ENCODE peak calls at places on chromosomes 6 and 20, in five cellular contexts. One of them, this sample, is unnamed.

GRCh38 chr6:35319346-35320030 is 21.9 kb downstream of the DEF6 start:
- DNase-seq in choroid plexus epithelial cell: no peak
- DNase-seq in cerebellum: no peak
- DNase-seq in substantia nigra: no peak
- DNase-seq in stimulated activated CD4-positive, alpha-beta T cell treated with anti-CD3 and anti-CD28 coated beads, Interleukin-4, amount 100 ng/mL, for 4 hours: no peak
- DNase-seq in this sample: no peak

GRCh38 chr20:17651761-17652388 is 30.2 kb downstream of the RRBP1 start:
- DNase-seq in stimulated activated CD4-positive, alpha-beta T cell treated with anti-CD3 and anti-CD28 coated beads, Interleukin-4, amount 100 ng/mL, for 4 hours: no peak
- DNase-seq in substantia nigra: no peak
- DNase-seq in choroid plexus epithelial cell: no peak
- DNase-seq in cerebellum: no peak
- DNase-seq in this sample: no peak

GRCh38 chr6:145836170-145836569 is 21.6 kb upstream of the FBXO30 start:
- DNase-seq in substantia nigra: no peak
- DNase-seq in choroid plexus epithelial cell: peak
- DNase-seq in stimulated activated CD4-positive, alpha-beta T cell treated with anti-CD3 and anti-CD28 coated beads, Interleukin-4, amount 100 ng/mL, for 4 hours: no peak
- DNase-seq in cerebellum: no peak
- DNase-seq in this sample: no peak

GRCh38 chr6:118284736-118285360 is 263.2 kb upstream of the PLN start:
- DNase-seq in choroid plexus epithelial cell: peak
- DNase-seq in substantia nigra: no peak
- DNase-seq in stimulated activated CD4-positive, alpha-beta T cell treated with anti-CD3 and anti-CD28 coated beads, Interleukin-4, amount 100 ng/mL, for 4 hours: no peak
- DNase-seq in cerebellum: peak
- DNase-seq in this sample: no peak

GRCh38 chr20:14644698-14645097 is 307.3 kb upstream of the FLRT3 start:
- DNase-seq in cerebellum: no peak
- DNase-seq in stimulated activated CD4-positive, alpha-beta T cell treated with anti-CD3 and anti-CD28 coated beads, Interleukin-4, amount 100 ng/mL, for 4 hours: no peak
- DNase-seq in substantia nigra: no peak
- DNase-seq in choroid plexus epithelial cell: no peak
- DNase-seq in this sample: no peak

GRCh38 chr6:11272491-11273192 is 40.2 kb upstream of the NEDD9 start:
- DNase-seq in choroid plexus epithelial cell: no peak
- DNase-seq in cerebellum: no peak
- DNase-seq in stimulated activated CD4-positive, alpha-beta T cell treated with anti-CD3 and anti-CD28 coated beads, Interleukin-4, amount 100 ng/mL, for 4 hours: no peak
- DNase-seq in substantia nigra: no peak
- DNase-seq in this sample: no peak

GRCh38 chr6:38432479-38432878 is 207.2 kb downstream of the BTBD9 start:
- DNase-seq in choroid plexus epithelial cell: peak
- DNase-seq in cerebellum: no peak
- DNase-seq in substantia nigra: no peak
- DNase-seq in stimulated activated CD4-positive, alpha-beta T cell treated with anti-CD3 and anti-CD28 coated beads, Interleukin-4, amount 100 ng/mL, for 4 hours: no peak
- DNase-seq in this sample: no peak

GRCh38 chr20:49863666-49864065 is 51.0 kb downstream of the SLC9A8 start:
- DNase-seq in cerebellum: peak
- DNase-seq in substantia nigra: no peak
- DNase-seq in stimulated activated CD4-positive, alpha-beta T cell treated with anti-CD3 and anti-CD28 coated beads, Interleukin-4, amount 100 ng/mL, for 4 hours: no peak
- DNase-seq in choroid plexus epithelial cell: no peak
- DNase-seq in this sample: no peak

GRCh38 chr20:58449703-58450138 is 60.7 kb downstream of the VAPB start:
- DNase-seq in substantia nigra: no peak
- DNase-seq in cerebellum: peak
- DNase-seq in stimulated activated CD4-positive, alpha-beta T cell treated with anti-CD3 and anti-CD28 coated beads, Interleukin-4, amount 100 ng/mL, for 4 hours: no peak
- DNase-seq in choroid plexus epithelial cell: no peak
- DNase-seq in this sample: no peak

GRCh38 chr6:141513830-141514229 is 618.9 kb upstream of the GJE1 start:
- DNase-seq in stimulated activated CD4-positive, alpha-beta T cell treated with anti-CD3 and anti-CD28 coated beads, Interleukin-4, amount 100 ng/mL, for 4 hours: no peak
- DNase-seq in cerebellum: no peak
- DNase-seq in choroid plexus epithelial cell: peak
- DNase-seq in substantia nigra: no peak
- DNase-seq in this sample: no peak

GRCh38 chr6:121205569-121205968 is 128.7 kb downstream of the TBC1D32 start:
- DNase-seq in substantia nigra: no peak
- DNase-seq in stimulated activated CD4-positive, alpha-beta T cell treated with anti-CD3 and anti-CD28 coated beads, Interleukin-4, amount 100 ng/mL, for 4 hours: no peak
- DNase-seq in cerebellum: no peak
- DNase-seq in choroid plexus epithelial cell: no peak
- DNase-seq in this sample: no peak

GRCh38 chr6:111589366-111589765 is 16.3 kb downstream of the TRAF3IP2 start:
- DNase-seq in choroid plexus epithelial cell: peak
- DNase-seq in substantia nigra: no peak
- DNase-seq in cerebellum: no peak
- DNase-seq in stimulated activated CD4-positive, alpha-beta T cell treated with anti-CD3 and anti-CD28 coated beads, Interleukin-4, amount 100 ng/mL, for 4 hours: no peak
- DNase-seq in this sample: no peak

GRCh38 chr20:50588034-50588736 is 78.0 kb downstream of the PTPN1 start:
- DNase-seq in stimulated activated CD4-positive, alpha-beta T cell treated with anti-CD3 and anti-CD28 coated beads, Interleukin-4, amount 100 ng/mL, for 4 hours: peak
- DNase-seq in cerebellum: peak
- DNase-seq in choroid plexus epithelial cell: peak
- DNase-seq in substantia nigra: no peak
- DNase-seq in this sample: peak

GRCh38 chr6:42197574-42198362 is 3.0 kb upstream of the GUCA1B start:
- DNase-seq in substantia nigra: no peak
- DNase-seq in stimulated activated CD4-positive, alpha-beta T cell treated with anti-CD3 and anti-CD28 coated beads, Interleukin-4, amount 100 ng/mL, for 4 hours: no peak
- DNase-seq in choroid plexus epithelial cell: peak
- DNase-seq in cerebellum: no peak
- DNase-seq in this sample: no peak

GRCh38 chr6:135146160-135146920 is 34.8 kb upstream of the MYB start:
- DNase-seq in choroid plexus epithelial cell: peak
- DNase-seq in stimulated activated CD4-positive, alpha-beta T cell treated with anti-CD3 and anti-CD28 coated beads, Interleukin-4, amount 100 ng/mL, for 4 hours: no peak
- DNase-seq in cerebellum: no peak
- DNase-seq in substantia nigra: no peak
- DNase-seq in this sample: no peak

GRCh38 chr6:152932865-152933264 is 50.0 kb downstream of the FBXO5 start:
- DNase-seq in substantia nigra: no peak
- DNase-seq in stimulated activated CD4-positive, alpha-beta T cell treated with anti-CD3 and anti-CD28 coated beads, Interleukin-4, amount 100 ng/mL, for 4 hours: no peak
- DNase-seq in choroid plexus epithelial cell: no peak
- DNase-seq in cerebellum: no peak
- DNase-seq in this sample: no peak

GRCh38 chr6:29720863-29721262 is 2.4 kb upstream of the HLA-F start:
- DNase-seq in cerebellum: no peak
- DNase-seq in stimulated activated CD4-positive, alpha-beta T cell treated with anti-CD3 and anti-CD28 coated beads, Interleukin-4, amount 100 ng/mL, for 4 hours: no peak
- DNase-seq in substantia nigra: no peak
- DNase-seq in choroid plexus epithelial cell: no peak
- DNase-seq in this sample: no peak

GRCh38 chr20:3753098-3753497 is 14.5 kb downstream of the ADISSP start:
- DNase-seq in cerebellum: peak
- DNase-seq in substantia nigra: no peak
- DNase-seq in stimulated activated CD4-positive, alpha-beta T cell treated with anti-CD3 and anti-CD28 coated beads, Interleukin-4, amount 100 ng/mL, for 4 hours: peak
- DNase-seq in choroid plexus epithelial cell: peak
- DNase-seq in this sample: peak

GRCh38 chr6:166769648-166770047 is 142.6 kb upstream of the RPS6KA2 start:
- DNase-seq in choroid plexus epithelial cell: no peak
- DNase-seq in cerebellum: no peak
- DNase-seq in stimulated activated CD4-positive, alpha-beta T cell treated with anti-CD3 and anti-CD28 coated beads, Interleukin-4, amount 100 ng/mL, for 4 hours: no peak
- DNase-seq in substantia nigra: no peak
- DNase-seq in this sample: peak

GRCh38 chr6:32189082-32189741 is 790 bp downstream of the PBX2 start:
- DNase-seq in stimulated activated CD4-positive, alpha-beta T cell treated with anti-CD3 and anti-CD28 coated beads, Interleukin-4, amount 100 ng/mL, for 4 hours: no peak
- DNase-seq in substantia nigra: no peak
- DNase-seq in cerebellum: no peak
- DNase-seq in choroid plexus epithelial cell: no peak
- DNase-seq in this sample: no peak

GRCh38 chr20:5400164-5400762 is 83.5 kb upstream of the PROKR2 start:
- DNase-seq in cerebellum: no peak
- DNase-seq in stimulated activated CD4-positive, alpha-beta T cell treated with anti-CD3 and anti-CD28 coated beads, Interleukin-4, amount 100 ng/mL, for 4 hours: no peak
- DNase-seq in substantia nigra: no peak
- DNase-seq in choroid plexus epithelial cell: peak
- DNase-seq in this sample: peak

GRCh38 chr6:109471105-109471810 is 11.8 kb downstream of the ZBTB24 start:
- DNase-seq in cerebellum: no peak
- DNase-seq in choroid plexus epithelial cell: no peak
- DNase-seq in substantia nigra: no peak
- DNase-seq in stimulated activated CD4-positive, alpha-beta T cell treated with anti-CD3 and anti-CD28 coated beads, Interleukin-4, amount 100 ng/mL, for 4 hours: no peak
- DNase-seq in this sample: peak

GRCh38 chr6:35737413-35738211 is 780 bp downstream of the ARMC12 start:
- DNase-seq in stimulated activated CD4-positive, alpha-beta T cell treated with anti-CD3 and anti-CD28 coated beads, Interleukin-4, amount 100 ng/mL, for 4 hours: no peak
- DNase-seq in cerebellum: peak
- DNase-seq in choroid plexus epithelial cell: peak
- DNase-seq in substantia nigra: no peak
- DNase-seq in this sample: no peak

GRCh38 chr6:11368760-11369159 is 136.3 kb upstream of the NEDD9 start:
- DNase-seq in stimulated activated CD4-positive, alpha-beta T cell treated with anti-CD3 and anti-CD28 coated beads, Interleukin-4, amount 100 ng/mL, for 4 hours: no peak
- DNase-seq in substantia nigra: no peak
- DNase-seq in cerebellum: no peak
- DNase-seq in choroid plexus epithelial cell: no peak
- DNase-seq in this sample: no peak

GRCh38 chr20:61118429-61119224 is 133.4 kb upstream of the CDH4 start:
- DNase-seq in substantia nigra: no peak
- DNase-seq in choroid plexus epithelial cell: no peak
- DNase-seq in stimulated activated CD4-positive, alpha-beta T cell treated with anti-CD3 and anti-CD28 coated beads, Interleukin-4, amount 100 ng/mL, for 4 hours: no peak
- DNase-seq in cerebellum: no peak
- DNase-seq in this sample: no peak

GRCh38 chr20:2230671-2231488 is 64.9 kb upstream of the TGM3 start:
- DNase-seq in cerebellum: no peak
- DNase-seq in choroid plexus epithelial cell: no peak
- DNase-seq in stimulated activated CD4-positive, alpha-beta T cell treated with anti-CD3 and anti-CD28 coated beads, Interleukin-4, amount 100 ng/mL, for 4 hours: no peak
- DNase-seq in substantia nigra: no peak
- DNase-seq in this sample: no peak

GRCh38 chr6:27592107-27592480 is 119.2 kb upstream of the ZNF184 start:
- DNase-seq in stimulated activated CD4-positive, alpha-beta T cell treated with anti-CD3 and anti-CD28 coated beads, Interleukin-4, amount 100 ng/mL, for 4 hours: no peak
- DNase-seq in choroid plexus epithelial cell: peak
- DNase-seq in cerebellum: no peak
- DNase-seq in substantia nigra: no peak
- DNase-seq in this sample: no peak